ENCODE peak calls at places on chromosomes 7 and 10, in six cellular contexts. One of them, this sample, is unnamed. For H3K9me2 and H3K36me3, the result is how much of the 10 kb centered on the place peaks cover.

GRCh38 chr7:110386914-110387313 is 704.0 kb upstream of the LRRN3 start:
- DNase-seq in hepatocyte: peak
- DNase-seq in GM23338: peak
- DNase-seq in PC-9: peak
- DNase-seq in GM23248: peak
- DNase-seq in MM.1S: no peak
- DNase-seq in this sample: no peak

GRCh38 chr10:65341323-65341922 is 1584.4 kb upstream of the LRRTM3 start:
- DNase-seq in MM.1S: peak
- DNase-seq in hepatocyte: no peak
- DNase-seq in PC-9: peak
- DNase-seq in GM23248: no peak
- DNase-seq in GM23338: no peak
- DNase-seq in this sample: no peak

GRCh38 chr10:69317175-69318086 is 39.1 kb downstream of the HK1 start:
- DNase-seq in GM23338: no peak
- DNase-seq in MM.1S: no peak
- DNase-seq in hepatocyte: no peak
- DNase-seq in PC-9: peak
- DNase-seq in GM23248: no peak
- DNase-seq in this sample: peak

GRCh38 chr10:100319736-100320135 is 10.3 kb downstream of the PKD2L1 start:
- DNase-seq in MM.1S: no peak
- DNase-seq in GM23248: no peak
- DNase-seq in PC-9: no peak
- DNase-seq in hepatocyte: no peak
- DNase-seq in GM23338: no peak
- DNase-seq in this sample: no peak

GRCh38 chr7:3733541-3734140 is 432.6 kb downstream of the SDK1 start:
- DNase-seq in GM23248: no peak
- DNase-seq in hepatocyte: no peak
- DNase-seq in MM.1S: no peak
- DNase-seq in PC-9: no peak
- DNase-seq in GM23338: no peak
- DNase-seq in this sample: no peak

GRCh38 chr10:90326498-90327267 is 531.2 kb downstream of the HTR7 start:
- DNase-seq in hepatocyte: no peak
- DNase-seq in PC-9: no peak
- DNase-seq in MM.1S: no peak
- DNase-seq in GM23338: no peak
- DNase-seq in GM23248: no peak
- DNase-seq in this sample: no peak

GRCh38 chr7:13826752-13827151 is 162.7 kb downstream of the ETV1 start:
- DNase-seq in hepatocyte: no peak
- DNase-seq in PC-9: no peak
- DNase-seq in MM.1S: no peak
- DNase-seq in GM23338: no peak
- DNase-seq in GM23248: peak
- DNase-seq in this sample: no peak

GRCh38 chr7:71131256-71131752 is 640 bp upstream of the GALNT17 start:
- DNase-seq in MM.1S: peak
- DNase-seq in hepatocyte: peak
- DNase-seq in GM23248: peak
- DNase-seq in GM23338: peak
- DNase-seq in PC-9: no peak
- DNase-seq in this sample: no peak

GRCh38 chr10:23174075-23174973 is 17.8 kb upstream of the PTF1A start:
- DNase-seq in MM.1S: no peak
- DNase-seq in hepatocyte: no peak
- DNase-seq in PC-9: no peak
- DNase-seq in GM23338: peak
- DNase-seq in GM23248: no peak
- DNase-seq in this sample: no peak

GRCh38 chr7:146366938-146367337 is 250.3 kb downstream of the CNTNAP2 start:
- DNase-seq in hepatocyte: no peak
- DNase-seq in GM23338: no peak
- DNase-seq in GM23248: peak
- DNase-seq in MM.1S: no peak
- DNase-seq in PC-9: no peak
- DNase-seq in this sample: no peak

GRCh38 chr7:100801833-100802568 is 25.3 kb downstream of the EPHB4 start:
- DNase-seq in hepatocyte: peak
- DNase-seq in GM23338: no peak
- DNase-seq in PC-9: peak
- DNase-seq in MM.1S: no peak
- DNase-seq in GM23248: peak
- DNase-seq in this sample: no peak

GRCh38 chr10:33015798-33016547 is 57.9 kb upstream of the ITGB1 start:
- DNase-seq in GM23248: peak
- DNase-seq in GM23338: no peak
- DNase-seq in hepatocyte: no peak
- DNase-seq in PC-9: no peak
- DNase-seq in MM.1S: no peak
- DNase-seq in this sample: no peak

GRCh38 chr10:132619927-132620326 is 82.3 kb downstream of the INPP5A start:
- DNase-seq in hepatocyte: no peak
- DNase-seq in GM23248: no peak
- DNase-seq in PC-9: no peak
- DNase-seq in GM23338: no peak
- DNase-seq in MM.1S: no peak
- DNase-seq in this sample: no peak
- H3K9me2 ChIP-seq in hepatocyte: under half
- H3K9me2 ChIP-seq in GM23248: under half
- H3K9me2 ChIP-seq in PC-9: under half
- H3K9me2 ChIP-seq in GM23338: under half
- H3K9me2 ChIP-seq in MM.1S: under half
- H3K9me2 ChIP-seq in this sample: under half

DNA sequence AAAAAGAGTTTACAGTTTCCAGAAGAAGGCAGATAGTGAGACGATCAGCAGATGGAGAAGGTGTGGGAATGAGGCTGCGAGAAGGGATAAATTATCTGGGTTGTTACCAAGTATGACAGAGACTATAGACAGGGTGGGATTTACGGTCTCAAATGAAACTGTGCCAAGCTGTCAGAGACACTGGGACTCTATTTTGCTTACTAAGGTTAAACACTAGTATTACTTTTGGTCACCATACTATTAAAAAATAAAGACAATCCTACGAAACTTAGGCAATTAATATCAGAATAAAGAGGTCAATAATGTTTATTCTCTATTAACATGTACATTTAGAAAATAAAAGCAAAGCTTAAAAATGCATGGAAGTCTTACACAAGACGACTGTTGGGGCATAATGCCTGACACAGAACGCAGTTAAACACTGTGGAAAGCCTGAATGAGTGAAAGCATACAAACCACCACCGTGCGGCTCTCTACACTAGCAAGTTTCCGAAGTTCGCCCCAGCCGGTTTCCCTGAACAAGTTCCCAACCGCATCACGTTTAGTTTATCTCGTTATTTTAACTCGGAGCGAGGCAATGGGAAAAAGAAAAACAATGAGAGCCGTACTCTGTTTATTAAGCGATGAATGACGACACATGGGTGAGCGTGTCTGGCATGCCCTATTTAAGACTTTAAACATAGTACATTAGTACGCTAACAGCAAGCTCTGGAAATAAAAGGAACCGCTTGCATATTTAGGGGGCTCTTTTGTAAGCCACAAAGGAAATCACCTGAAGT is 911 bp upstream of the CC2D2B start:
- DNase-seq in hepatocyte: peak
- DNase-seq in PC-9: peak
- DNase-seq in MM.1S: peak
- DNase-seq in GM23338: peak
- DNase-seq in GM23248: peak
- DNase-seq in this sample: peak
- H2AFZ ChIP-seq in hepatocyte: peak
- H2AFZ ChIP-seq in PC-9: peak
- H2AFZ ChIP-seq in MM.1S: peak
- H2AFZ ChIP-seq in GM23338: peak
- H2AFZ ChIP-seq in GM23248: peak
- H2AFZ ChIP-seq in this sample: peak

GRCh38 chr7:98930921-98931320 is 52.6 kb downstream of the TRRAP start:
- DNase-seq in PC-9: no peak
- DNase-seq in GM23338: no peak
- DNase-seq in MM.1S: peak
- DNase-seq in GM23248: peak
- DNase-seq in hepatocyte: no peak
- DNase-seq in this sample: no peak
- H3K36me3 ChIP-seq in PC-9: under half
- H3K36me3 ChIP-seq in GM23338: half or more
- H3K36me3 ChIP-seq in MM.1S: under half
- H3K36me3 ChIP-seq in GM23248: half or more
- H3K36me3 ChIP-seq in hepatocyte: under half
- H3K36me3 ChIP-seq in this sample: under half

DNA sequence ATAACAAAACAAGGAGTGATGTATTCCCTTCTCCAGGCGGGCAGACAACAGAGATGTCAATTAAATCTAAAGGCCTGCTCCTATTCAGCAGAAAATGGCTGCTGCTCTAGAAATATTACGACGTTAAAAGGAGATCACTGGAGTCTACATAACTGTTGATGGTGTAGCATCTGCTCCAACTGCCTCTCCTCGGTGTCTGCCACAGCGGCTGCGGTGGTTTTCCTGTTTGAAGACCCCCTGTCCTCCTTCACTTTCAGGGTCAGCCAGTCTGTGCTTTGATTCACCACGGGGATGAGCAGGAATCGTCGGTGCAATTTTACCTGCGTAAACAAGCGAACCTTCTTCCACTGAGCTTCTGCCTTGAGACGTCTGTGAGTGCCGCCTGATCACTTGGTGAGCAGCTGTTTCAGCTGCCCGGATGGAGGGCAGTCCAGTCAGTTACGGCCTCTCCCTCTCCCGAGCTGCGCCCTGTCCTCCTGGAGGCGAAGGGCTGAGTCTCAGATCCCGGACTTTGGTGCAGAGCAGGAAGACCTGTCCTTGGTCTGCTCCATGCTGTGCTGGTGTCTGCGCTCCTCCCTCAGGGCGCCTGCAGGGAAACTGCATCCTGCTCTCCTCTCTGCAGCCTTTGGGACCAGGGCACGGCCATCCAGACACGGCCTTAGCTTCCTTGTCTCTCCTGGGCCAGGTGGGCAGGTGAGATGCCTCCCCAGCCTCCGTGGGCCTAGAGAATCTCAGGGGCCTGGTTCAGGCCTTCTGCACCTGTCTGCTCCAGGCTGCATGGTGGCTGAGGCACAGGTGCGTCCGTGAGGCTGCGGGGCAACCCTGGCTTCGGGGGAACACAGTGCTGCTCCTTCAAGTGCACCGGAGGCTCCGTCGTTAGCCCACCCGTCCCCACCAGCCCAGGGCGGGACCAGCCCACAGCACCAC is 326.6 kb downstream of the ADARB2 start:
- DNase-seq in PC-9: no peak
- DNase-seq in GM23248: no peak
- DNase-seq in hepatocyte: no peak
- DNase-seq in GM23338: no peak
- DNase-seq in MM.1S: no peak
- DNase-seq in this sample: no peak
- H3K9me2 ChIP-seq in PC-9: under half
- H3K9me2 ChIP-seq in GM23248: under half
- H3K9me2 ChIP-seq in hepatocyte: under half
- H3K9me2 ChIP-seq in GM23338: under half
- H3K9me2 ChIP-seq in MM.1S: under half
- H3K9me2 ChIP-seq in this sample: under half

DNA sequence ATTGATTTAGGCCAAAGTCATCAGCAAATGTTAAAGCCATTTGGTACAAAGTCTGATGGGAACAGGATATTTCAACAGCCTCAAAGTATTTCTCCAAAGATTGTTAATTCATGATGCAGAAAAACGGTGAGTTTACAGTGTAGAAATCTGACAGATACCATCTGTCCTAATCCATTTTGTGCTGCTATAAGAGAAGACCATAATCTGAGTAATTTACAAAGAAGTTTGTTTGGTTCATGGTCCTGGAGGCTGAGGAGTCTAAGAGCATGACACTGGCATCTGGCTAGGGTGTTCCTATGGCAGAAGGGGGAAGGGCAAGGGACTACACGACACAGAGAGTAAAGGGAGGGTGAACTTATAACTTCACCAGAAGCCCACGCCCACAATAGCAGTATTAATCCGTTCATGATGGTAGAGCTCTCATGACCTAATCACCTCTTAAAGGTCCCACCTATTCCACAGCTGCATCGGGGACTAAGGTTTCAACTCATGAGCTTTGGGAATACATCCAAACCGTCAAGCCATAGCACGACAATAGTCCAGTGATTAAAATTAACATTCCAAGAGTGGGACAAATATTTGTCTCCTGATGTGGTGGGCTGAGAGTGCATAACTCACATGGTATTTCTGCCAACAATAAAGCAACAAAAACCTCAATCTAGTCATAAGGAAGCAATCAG is 298.6 kb upstream of the AKR1E2 start:
- DNase-seq in hepatocyte: no peak
- DNase-seq in MM.1S: no peak
- DNase-seq in PC-9: no peak
- DNase-seq in GM23338: no peak
- DNase-seq in GM23248: peak
- DNase-seq in this sample: no peak
- H2AFZ ChIP-seq in hepatocyte: no peak
- H2AFZ ChIP-seq in MM.1S: no peak
- H2AFZ ChIP-seq in PC-9: no peak
- H2AFZ ChIP-seq in GM23338: no peak
- H2AFZ ChIP-seq in GM23248: peak
- H2AFZ ChIP-seq in this sample: no peak

DNA sequence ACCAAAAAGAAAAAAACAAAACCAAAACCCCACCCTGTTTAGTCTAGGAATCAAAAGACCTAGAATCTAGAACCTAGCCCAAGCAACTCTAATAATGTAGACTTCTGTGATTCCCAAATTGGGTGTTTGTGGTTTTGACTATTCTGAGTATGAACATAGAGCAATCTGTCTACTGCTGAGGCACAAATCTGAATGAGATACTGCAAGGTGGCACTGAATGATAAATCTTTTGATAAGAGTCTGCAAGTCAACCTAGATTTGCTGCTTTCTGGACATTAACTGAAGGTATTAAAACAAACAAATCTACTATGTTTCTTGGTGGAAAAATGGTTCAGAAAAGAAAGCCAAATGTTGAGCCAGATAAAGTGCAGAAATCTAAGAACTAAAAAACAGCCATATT is 50.6 kb downstream of the IRF5 start:
- DNase-seq in MM.1S: no peak
- DNase-seq in GM23248: no peak
- DNase-seq in GM23338: no peak
- DNase-seq in hepatocyte: no peak
- DNase-seq in PC-9: no peak
- DNase-seq in this sample: no peak
- H3K36me3 ChIP-seq in MM.1S: under half
- H3K36me3 ChIP-seq in GM23248: under half
- H3K36me3 ChIP-seq in GM23338: under half
- H3K36me3 ChIP-seq in hepatocyte: under half
- H3K36me3 ChIP-seq in PC-9: under half
- H3K36me3 ChIP-seq in this sample: half or more

DNA sequence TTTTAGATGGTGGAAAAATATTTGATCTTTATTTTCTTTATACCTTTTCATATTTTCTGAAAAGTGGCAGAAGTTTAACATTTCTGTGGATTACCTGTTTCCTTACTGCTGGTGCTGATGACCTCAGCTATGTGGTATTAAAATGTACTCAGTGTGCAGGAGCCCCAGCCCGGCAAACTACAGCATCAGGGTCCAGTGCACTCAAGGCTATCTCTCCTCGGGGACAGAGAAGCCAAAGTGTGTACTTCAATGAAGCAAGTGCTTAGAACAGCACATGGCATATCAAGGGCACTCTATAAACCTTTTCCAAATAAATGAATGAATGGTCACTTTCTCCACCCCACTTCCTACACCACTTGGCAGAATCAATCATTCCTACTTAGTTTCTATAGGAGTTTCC is 111.8 kb downstream of the HIP1 start:
- DNase-seq in GM23248: no peak
- DNase-seq in hepatocyte: no peak
- DNase-seq in MM.1S: no peak
- DNase-seq in PC-9: no peak
- DNase-seq in GM23338: no peak
- DNase-seq in this sample: peak
- H3K9me2 ChIP-seq in GM23248: under half
- H3K9me2 ChIP-seq in hepatocyte: under half
- H3K9me2 ChIP-seq in MM.1S: under half
- H3K9me2 ChIP-seq in PC-9: under half
- H3K9me2 ChIP-seq in GM23338: under half
- H3K9me2 ChIP-seq in this sample: under half

This sample was measured in Karpas-422.